ENCODE peak calls at places on chromosomes 6 and 20, in four cellular contexts. D is lower lobe of right lung, T is H1, O is uterus. R is an unnamed sample. For H3K4me1 and H3K9me3, the result is how much of the 10 kb centered on the place peaks cover.

GRCh38 chr20:44509762-44510161 is 12.1 kb downstream of the SERINC3 start:
- DNase-seq in D (no peak), T (no peak), O (no peak), R (no peak)

GRCh38 chr6:163320804-163321203 is 93.7 kb upstream of the QKI start:
- DNase-seq in D (no peak), T (no peak), O (no peak), R (no peak)

GRCh38 chr20:63655249-63655648 is 2.0 kb upstream of the STMN3 start:
- DNase-seq in D (no peak), T (no peak), O (no peak), R (no peak)

GRCh38 chr6:9507136-9507895 is 907.6 kb downstream of the TFAP2A start:
- DNase-seq in D (no peak), T (no peak), O (no peak), R (no peak)

GRCh38 chr6:78598966-78599365 is 268.4 kb upstream of the IRAK1BP1 start:
- DNase-seq in D (no peak), T (peak), O (peak), R (no peak)

GRCh38 chr6:33118525-33119123 is 42.8 kb downstream of the HLA-DPB1 start:
- DNase-seq in D (no peak), T (no peak), O (no peak), R (no peak)

GRCh38 chr6:2507016-2507415 is 243.7 kb downstream of the MYLK4 start:
- DNase-seq in D (no peak), T (no peak), O (no peak), R (no peak)

GRCh38 chr6:45522486-45522885 is 144.8 kb upstream of the SUPT3H start:
- DNase-seq in D (no peak), T (no peak), O (no peak), R (no peak)

GRCh38 chr6:43978473-43979360 is 148.5 kb downstream of the MRPL14 start:
- DNase-seq in D (no peak), T (no peak), O (no peak), R (no peak)

GRCh38 chr6:56911847-56912246 is 43.1 kb upstream of the BEND6 start:
- DNase-seq in D (no peak), T (no peak), O (no peak), R (no peak)

GRCh38 chr6:32995448-32995847 is 13.9 kb downstream of the HLA-DOA start:
- DNase-seq in D (no peak), T (no peak), O (no peak), R (no peak)

GRCh38 chr6:119207973-119208725 is 129.7 kb upstream of the FAM184A start:
- DNase-seq in D (no peak), T (no peak), O (no peak), R (no peak)

GRCh38 chr6:21653323-21653722 is 59.8 kb downstream of the SOX4 start:
- DNase-seq in D (no peak), T (no peak), O (no peak), R (no peak)

GRCh38 chr6:25512560-25512959 is 139.5 kb upstream of the SCGN start:
- DNase-seq in D (no peak), T (no peak), O (no peak), R (no peak)

GRCh38 chr6:34027445-34027936 is 118.4 kb downstream of the GRM4 start:
- DNase-seq in D (no peak), T (peak), O (peak), R (peak)

GRCh38 chr20:43821795-43822194 is 92.9 kb upstream of the TOX2 start:
- DNase-seq in D (no peak), T (no peak), O (no peak), R (no peak)

GRCh38 chr20:11195169-11195568 is 521.4 kb upstream of the JAG1 start:
- DNase-seq in D (no peak), T (no peak), O (no peak), R (no peak)

GRCh38 chr6:3962897-3963296 is 113.7 kb downstream of the FAM50B start:
- DNase-seq in D (no peak), T (no peak), O (no peak), R (no peak)

GRCh38 chr20:1942061-1942460 is 46.9 kb downstream of the SIRPA start:
- DNase-seq in D (no peak), T (no peak), O (no peak), R (no peak)

GRCh38 chr6:364609-365540 is 26.7 kb upstream of the IRF4 start:
- DNase-seq in D (no peak), T (no peak), O (no peak), R (peak)

GRCh38 chr20:22402990-22403859 is 181.1 kb downstream of the FOXA2 start:
- DNase-seq in D (no peak), T (no peak), O (no peak), R (no peak)

GRCh38 chr20:3174442-3175263 is 1.3 kb upstream of the LZTS3 start:
- DNase-seq in D (no peak), T (peak), O (no peak), R (no peak)

GRCh38 chr20:63885264-63886053 is 9.5 kb upstream of the DNAJC5 start:
- DNase-seq in D (no peak), T (no peak), O (no peak), R (no peak)

DNA sequence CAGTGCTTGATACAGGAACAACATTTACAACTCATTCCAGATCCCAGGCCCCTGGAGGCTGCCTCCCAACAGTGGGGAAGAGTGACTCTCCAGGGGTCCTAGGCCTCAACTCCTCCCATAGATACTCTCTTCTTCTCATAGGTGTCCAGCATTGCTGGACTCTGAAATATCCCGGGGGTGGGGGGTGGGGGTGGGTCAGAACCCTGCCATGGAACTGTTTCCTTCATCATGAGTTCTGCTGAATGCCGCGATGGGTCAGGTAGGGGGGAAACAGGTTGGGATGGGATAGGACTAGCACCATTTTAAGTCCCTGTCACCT is 4.2 kb downstream of the PIM1 start:
- DNase-seq in D (no peak), T (no peak), O (no peak), R (no peak)
- H3K4me1 ChIP-seq in D (under half), T (under half), O (under half), R (under half)

GRCh38 chr20:531608-532007 is 12.0 kb downstream of the CSNK2A1 start:
- DNase-seq in D (no peak), T (no peak), O (no peak), R (no peak)
- H3K9me3 ChIP-seq in D (under half), T (under half), O (under half), R (under half)

GRCh38 chr20:34013532-34013931 is 19.8 kb downstream of the RALY start:
- DNase-seq in D (no peak), T (no peak), O (no peak), R (no peak)

GRCh38 chr20:34014878-34015277 is 21.2 kb downstream of the RALY start:
- DNase-seq in D (no peak), T (no peak), O (no peak), R (no peak)

GRCh38 chr20:34016736-34017135 is 23.0 kb downstream of the RALY start:
- DNase-seq in D (no peak), T (no peak), O (no peak), R (no peak)

GRCh38 chr20:34017610-34018009 is 23.9 kb downstream of the RALY start:
- DNase-seq in D (no peak), T (no peak), O (no peak), R (no peak)

DNA sequence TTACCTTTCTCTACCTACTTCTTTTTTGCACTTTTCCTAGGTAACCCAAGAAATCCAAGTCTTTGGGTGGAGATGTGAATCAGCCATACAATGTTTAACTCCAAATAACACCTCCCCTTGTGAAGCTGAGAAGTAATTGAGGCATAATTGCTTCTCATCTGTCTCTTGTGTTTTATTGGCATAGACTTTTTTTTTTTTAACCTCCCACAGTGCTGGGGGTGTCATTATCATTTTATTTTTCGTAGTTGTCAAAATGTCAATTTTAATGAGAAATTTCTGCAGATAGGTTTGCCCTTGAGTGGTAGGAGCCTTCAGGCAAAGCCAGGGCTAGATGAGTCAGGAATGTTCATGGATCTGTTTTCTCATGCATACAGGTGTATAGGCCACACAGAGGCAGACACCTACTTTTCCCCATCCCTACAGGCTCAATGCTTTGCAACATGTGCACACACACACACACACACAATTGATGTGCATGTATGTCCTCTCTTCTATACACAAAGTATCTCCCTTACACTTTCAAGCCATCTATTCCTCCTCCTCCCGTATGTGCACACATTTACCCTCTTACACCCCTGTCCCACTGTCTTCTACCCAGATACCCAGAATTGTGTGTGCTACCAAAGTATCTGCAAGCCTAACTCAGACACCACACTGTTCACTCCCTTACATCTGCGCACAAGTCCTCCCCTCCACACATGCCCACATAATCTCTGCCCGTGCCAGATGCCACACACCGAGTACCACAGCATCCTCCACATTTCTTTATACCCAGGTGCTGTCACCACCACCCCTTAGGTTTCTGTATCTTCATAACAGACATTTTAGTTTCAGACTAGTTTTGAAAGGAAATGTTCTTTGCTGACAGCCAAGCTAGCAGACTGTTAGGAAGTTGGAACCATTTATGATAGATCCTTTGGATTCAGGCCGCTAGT is 22.0 kb downstream of the RALY start:
- DNase-seq in D (no peak), T (no peak), O (no peak), R (no peak)
- H3K4me1 ChIP-seq in D (half or more), T (under half), O (under half), R (under half)

GRCh38 chr20:59788196-59788735 is 145.2 kb downstream of the SYCP2 start:
- DNase-seq in D (no peak), T (no peak), O (no peak), R (no peak)
- H3K9me3 ChIP-seq in D (under half), T (half or more), O (under half), R (under half)

GRCh38 chr6:15256538-15257222 is 10.8 kb downstream of the JARID2 start:
- DNase-seq in D (no peak), T (no peak), O (no peak), R (no peak)

GRCh38 chr6:15255481-15256414 is 9.9 kb downstream of the JARID2 start:
- DNase-seq in D (no peak), T (no peak), O (no peak), R (no peak)

GRCh38 chr6:15263780-15264374 is 18.0 kb downstream of the JARID2 start:
- DNase-seq in D (no peak), T (no peak), O (no peak), R (no peak)

GRCh38 chr6:15260099-15260821 is 14.4 kb downstream of the JARID2 start:
- DNase-seq in D (no peak), T (no peak), O (no peak), R (no peak)

DNA sequence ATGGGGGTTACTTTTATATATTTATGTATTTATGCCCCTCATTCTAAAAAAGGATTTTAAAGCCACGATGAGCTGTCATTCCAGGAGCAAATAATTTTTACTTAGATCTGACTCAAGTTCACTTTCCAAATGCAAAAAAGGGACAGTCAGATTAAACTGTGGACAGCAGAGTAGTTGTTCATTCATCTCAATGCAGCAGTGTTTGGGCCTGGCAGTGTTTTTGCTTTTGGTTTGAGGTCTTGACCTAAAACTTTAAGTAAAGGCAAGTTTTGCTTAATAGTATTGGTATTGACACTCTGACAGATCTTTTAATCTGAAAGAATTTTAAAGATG is 13.9 kb downstream of the JARID2 start:
- DNase-seq in D (no peak), T (no peak), O (no peak), R (no peak)
- H3K4me1 ChIP-seq in D (half or more), T (under half), O (under half), R (under half)

DNA sequence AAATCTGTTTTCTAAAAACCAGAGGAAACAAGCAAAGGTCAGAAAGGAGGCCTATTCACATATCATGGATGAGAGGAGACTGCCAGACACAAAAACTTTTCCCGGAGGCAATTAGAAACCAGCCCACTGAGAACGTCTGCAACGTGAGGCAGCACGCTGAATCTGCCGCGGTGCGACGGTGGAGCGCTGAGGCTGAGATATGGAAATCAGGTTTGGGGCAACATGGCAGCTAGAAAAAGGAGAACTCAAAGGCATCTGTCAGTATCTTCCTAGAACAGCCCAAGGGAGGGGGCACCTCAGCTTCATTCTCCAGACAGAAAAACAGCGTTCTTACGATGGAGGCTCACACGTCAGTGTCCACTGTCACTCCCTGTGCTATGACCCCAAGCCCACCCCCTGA is 5.2 kb downstream of the PRELID3B start:
- DNase-seq in D (no peak), T (no peak), O (no peak), R (no peak)
- H3K9me3 ChIP-seq in D (under half), T (under half), O (under half), R (under half)

GRCh38 chr6:74650668-74651067 is 555.2 kb downstream of the COL12A1 start:
- DNase-seq in D (no peak), T (no peak), O (no peak), R (no peak)

GRCh38 chr6:74657033-74657432 is 548.8 kb downstream of the COL12A1 start:
- DNase-seq in D (no peak), T (no peak), O (no peak), R (no peak)

GRCh38 chr6:74656442-74656841 is 549.4 kb downstream of the COL12A1 start:
- DNase-seq in D (no peak), T (no peak), O (no peak), R (no peak)

GRCh38 chr6:74651948-74652347 is 553.9 kb downstream of the COL12A1 start:
- DNase-seq in D (no peak), T (no peak), O (no peak), R (no peak)

GRCh38 chr6:74654296-74654695 is 551.6 kb downstream of the COL12A1 start:
- DNase-seq in D (no peak), T (no peak), O (no peak), R (no peak)
- H3K4me1 ChIP-seq in D (under half), T (under half), O (under half), R (under half)

GRCh38 chr6:117619178-117619577 is 16.9 kb upstream of the GOPC start:
- DNase-seq in D (no peak), T (no peak), O (no peak), R (no peak)

GRCh38 chr6:117629119-117629518 is 26.8 kb upstream of the GOPC start:
- DNase-seq in D (no peak), T (no peak), O (no peak), R (no peak)

GRCh38 chr6:117627533-117627932 is 25.2 kb upstream of the GOPC start:
- DNase-seq in D (no peak), T (no peak), O (no peak), R (no peak)

DNA sequence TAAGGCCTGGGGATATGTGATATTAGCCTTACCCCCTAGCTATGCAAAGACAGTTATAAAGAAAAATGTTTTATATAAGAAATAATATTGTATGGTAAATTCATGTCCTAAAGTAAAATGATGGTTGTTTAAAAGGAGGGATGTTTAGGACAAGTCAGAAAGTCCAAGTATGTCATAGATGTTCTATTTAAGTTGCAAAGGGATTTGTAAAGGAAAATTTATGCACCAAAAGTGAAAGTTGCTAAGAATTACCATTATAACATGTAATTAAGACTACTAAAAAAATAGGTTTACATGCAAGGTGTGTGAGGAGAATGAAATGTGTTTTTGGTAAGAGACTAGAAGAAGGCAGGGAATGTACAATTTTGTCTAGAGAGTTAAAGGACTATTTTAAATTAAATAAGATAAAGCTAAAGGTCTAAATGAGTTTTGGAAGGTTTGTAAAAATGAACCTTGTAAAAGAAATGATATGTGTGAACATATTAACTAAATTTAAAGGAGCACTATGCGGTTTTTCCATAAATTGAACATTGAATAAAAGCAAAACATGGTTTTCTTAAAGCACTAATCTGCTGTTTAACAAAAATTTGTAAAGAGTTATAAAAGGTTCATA is 22.7 kb upstream of the GOPC start:
- DNase-seq in D (no peak), T (no peak), O (no peak), R (no peak)
- H3K9me3 ChIP-seq in D (under half), T (under half), O (under half), R (under half)